ENCODE peak calls at places on chromosome 17, in nine cellular contexts. H is kidney epithelial cell, X is left ventricle myocardium inferior, B is ovary, A is fibroblast of lung, I is keratinocyte, M is adrenal gland, O is BJ, E is tibial artery. T is an unnamed sample. For H3K36me3, the result is how much of the 10 kb centered on the place peaks cover.

GRCh38 chr17:37732313-37732712 is 12.5 kb downstream of the HNF1B start:
- DNase-seq in H (no peak), X (no peak), B (no peak), A (no peak), I (no peak), M (no peak), O (no peak), E (no peak), T (no peak)

GRCh38 chr17:60169921-60170817 is 20.4 kb downstream of the CA4 start:
- DNase-seq in H (no peak), X (peak), B (no peak), A (peak), I (no peak), M (no peak), O (no peak), E (no peak), T (peak)

GRCh38 chr17:28406478-28406824 is 439 bp upstream of the SLC46A1 start:
- DNase-seq in H (no peak), X (no peak), B (no peak), A (no peak), I (no peak), M (peak), O (no peak), E (no peak), T (peak)

GRCh38 chr17:57438031-57438731 is 181.9 kb downstream of the MSI2 start:
- DNase-seq in H (no peak), X (no peak), B (no peak), A (no peak), I (no peak), M (no peak), O (no peak), E (no peak), T (no peak)

GRCh38 chr17:44795928-44796327 is 34.2 kb downstream of the GJC1 start:
- DNase-seq in H (no peak), X (no peak), B (no peak), A (no peak), I (no peak), M (no peak), O (no peak), E (no peak), T (no peak)

GRCh38 chr17:79529661-79530081 is 81.2 kb downstream of the RBFOX3 start:
- DNase-seq in H (no peak), X (no peak), B (no peak), A (no peak), I (no peak), M (no peak), O (no peak), E (no peak), T (no peak)

GRCh38 chr17:75596320-75597087 is 8.9 kb downstream of the MYO15B start:
- DNase-seq in H (no peak), X (no peak), B (no peak), A (no peak), I (no peak), M (no peak), O (no peak), E (peak), T (no peak)

GRCh38 chr17:27540300-27541105 is 84.3 kb downstream of the KSR1 start:
- DNase-seq in H (peak), X (peak), B (peak), A (peak), I (no peak), M (peak), O (peak), E (peak), T (peak)

GRCh38 chr17:16447676-16448075 is 32.3 kb downstream of the TRPV2 start:
- DNase-seq in H (no peak), X (no peak), B (no peak), A (no peak), I (no peak), M (no peak), O (no peak), E (no peak), T (no peak)

GRCh38 chr17:81097134-81097942 is 62.4 kb downstream of the BAIAP2 start:
- DNase-seq in H (no peak), X (peak), B (peak), A (peak), I (no peak), M (peak), O (peak), E (peak), T (peak)

GRCh38 chr17:73591278-73592078 is 52.8 kb downstream of the SDK2 start:
- DNase-seq in H (no peak), X (no peak), B (no peak), A (no peak), I (no peak), M (no peak), O (no peak), E (no peak), T (no peak)

GRCh38 chr17:30824002-30824355 is 513 bp downstream of the CRLF3 start:
- DNase-seq in H (no peak), X (no peak), B (peak), A (no peak), I (no peak), M (no peak), O (no peak), E (no peak), T (no peak)

GRCh38 chr17:2571523-2572303 is 21.7 kb upstream of the PAFAH1B1 start:
- DNase-seq in H (no peak), X (no peak), B (no peak), A (no peak), I (no peak), M (no peak), O (no peak), E (no peak), T (no peak)

GRCh38 chr17:47240806-47241205 is 12.8 kb upstream of the ITGB3 start:
- DNase-seq in H (no peak), X (no peak), B (no peak), A (no peak), I (no peak), M (no peak), O (no peak), E (no peak), T (no peak)

GRCh38 chr17:48100591-48101011 is 677 bp downstream of the CBX1 start:
- DNase-seq in H (no peak), X (peak), B (peak), A (peak), I (no peak), M (peak), O (no peak), E (peak), T (peak)

GRCh38 chr17:37088459-37088858 is 139.7 kb downstream of the AATF start:
- DNase-seq in H (no peak), X (no peak), B (no peak), A (no peak), I (no peak), M (no peak), O (no peak), E (no peak), T (peak)

GRCh38 chr17:62581769-62582168 is 45.7 kb upstream of the MRC2 start:
- DNase-seq in H (no peak), X (no peak), B (no peak), A (no peak), I (no peak), M (no peak), O (no peak), E (no peak), T (no peak)

GRCh38 chr17:10805911-10806310 is 2.0 kb upstream of the TMEM238L start:
- DNase-seq in H (no peak), X (no peak), B (no peak), A (no peak), I (no peak), M (no peak), O (no peak), E (no peak), T (no peak)

GRCh38 chr17:32483451-32484019 is 3.3 kb upstream of the CDK5R1 start:
- DNase-seq in H (no peak), X (peak), B (peak), A (peak), I (no peak), M (peak), O (no peak), E (peak), T (peak)

GRCh38 chr17:60300011-60300410 is 91.9 kb downstream of the USP32 start:
- DNase-seq in H (no peak), X (no peak), B (no peak), A (no peak), I (no peak), M (no peak), O (no peak), E (no peak), T (no peak)

GRCh38 chr17:82257473-82257872 is 16.0 kb downstream of the CSNK1D start:
- DNase-seq in H (no peak), X (no peak), B (peak), A (no peak), I (no peak), M (no peak), O (no peak), E (no peak), T (peak)

GRCh38 chr17:9994761-9995160 is 89.7 kb upstream of the RCVRN start:
- DNase-seq in H (no peak), X (no peak), B (no peak), A (no peak), I (no peak), M (no peak), O (no peak), E (peak), T (no peak)

GRCh38 chr17:59914274-59914854 is 21.4 kb downstream of the RPS6KB1 start:
- DNase-seq in H (no peak), X (no peak), B (no peak), A (peak), I (no peak), M (no peak), O (no peak), E (no peak), T (peak)

GRCh38 chr17:62791235-62792121 is 16.6 kb downstream of the MARCHF10 start:
- DNase-seq in H (no peak), X (no peak), B (no peak), A (peak), I (no peak), M (peak), O (peak), E (no peak), T (peak)

GRCh38 chr17:75552847-75553552 is 27.5 kb downstream of the LLGL2 start:
- DNase-seq in H (no peak), X (no peak), B (no peak), A (no peak), I (no peak), M (no peak), O (no peak), E (no peak), T (no peak)

GRCh38 chr17:37743875-37744632 is 805 bp downstream of the HNF1B start:
- DNase-seq in H (no peak), X (no peak), B (no peak), A (no peak), I (no peak), M (no peak), O (no peak), E (no peak), T (no peak)

GRCh38 chr17:43701318-43701743 is 39.6 kb upstream of the MEOX1 start:
- DNase-seq in H (peak), X (no peak), B (no peak), A (peak), I (no peak), M (no peak), O (no peak), E (no peak), T (no peak)

GRCh38 chr17:27479838-27480237 is 23.6 kb downstream of the KSR1 start:
- DNase-seq in H (no peak), X (no peak), B (no peak), A (no peak), I (no peak), M (no peak), O (no peak), E (no peak), T (no peak)

GRCh38 chr17:78781339-78782304 is at the start of gene CYTH1:
- DNase-seq in H (no peak), X (peak), B (no peak), A (no peak), I (no peak), M (no peak), O (no peak), E (peak), T (no peak)

GRCh38 chr17:70208825-70209555 is 39.7 kb downstream of the KCNJ2 start:
- DNase-seq in H (no peak), X (no peak), B (no peak), A (no peak), I (no peak), M (no peak), O (no peak), E (no peak), T (no peak)

GRCh38 chr17:2943971-2944370 is 119.4 kb downstream of the OR1D5 start:
- DNase-seq in H (no peak), X (no peak), B (no peak), A (no peak), I (no peak), M (no peak), O (no peak), E (no peak), T (no peak)

GRCh38 chr17:7213895-7214299 is 5.7 kb downstream of the DLG4 start:
- DNase-seq in H (no peak), X (peak), B (no peak), A (peak), I (no peak), M (peak), O (no peak), E (no peak), T (peak)
- TF ChIP-seq CTCF in H (peak), X (peak), B (no peak), A (peak), I (peak), M (peak), O (peak), E (no peak), T (peak)

DNA sequence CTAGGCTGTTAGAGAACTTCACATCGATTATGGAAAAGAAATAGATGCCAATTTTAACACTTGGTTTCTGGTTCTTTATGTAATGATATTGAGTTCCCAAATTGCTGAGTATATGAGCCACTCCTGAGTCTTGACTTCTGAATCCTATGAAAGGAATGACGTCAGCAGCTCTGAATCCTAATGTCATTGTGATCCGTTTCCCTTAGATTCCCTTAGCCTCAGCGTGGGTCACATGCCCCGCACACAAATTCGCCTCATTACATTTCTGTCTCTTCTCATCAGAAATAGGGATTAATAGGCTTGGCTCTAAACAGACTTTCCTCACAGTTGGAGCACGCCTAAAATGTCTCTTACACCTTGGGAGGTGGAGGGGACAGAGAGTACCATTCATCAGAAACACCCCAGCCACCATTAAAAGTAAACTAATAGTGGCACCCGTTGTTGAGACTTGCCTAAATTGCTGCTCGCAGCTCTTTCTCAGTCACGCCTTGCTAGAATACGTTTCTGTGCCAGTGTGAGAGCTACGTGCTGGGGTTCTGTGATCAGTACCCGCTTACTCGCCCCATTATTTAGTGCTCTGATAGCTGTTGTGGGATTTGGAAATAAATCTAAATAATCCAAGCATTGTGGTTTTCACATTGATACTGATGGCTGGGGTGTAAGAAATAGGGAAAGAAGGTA is 7.1 kb downstream of the MRM3 start:
- DNase-seq in H (no peak), X (no peak), B (no peak), A (no peak), I (peak), M (no peak), O (no peak), E (peak), T (peak)
- H3K36me3 ChIP-seq in H (under half), X (half or more), B (under half), A (under half), I (under half), M (under half), O (under half), E (under half), T (under half)

GRCh38 chr17:39737331-39737760 is 392 bp upstream of the GRB7 start:
- DNase-seq in H (no peak), X (no peak), B (no peak), A (no peak), I (no peak), M (no peak), O (no peak), E (no peak), T (no peak)

GRCh38 chr17:39739885-39740356 is 2.2 kb downstream of the GRB7 start:
- DNase-seq in H (no peak), X (no peak), B (no peak), A (no peak), I (no peak), M (no peak), O (no peak), E (no peak), T (peak)

GRCh38 chr17:39739020-39739884 is 1.5 kb downstream of the GRB7 start:
- DNase-seq in H (no peak), X (no peak), B (no peak), A (no peak), I (peak), M (no peak), O (no peak), E (no peak), T (peak)

GRCh38 chr17:39737761-39738567 is at the start of gene GRB7:
- DNase-seq in H (no peak), X (no peak), B (no peak), A (no peak), I (no peak), M (no peak), O (no peak), E (no peak), T (peak)

DNA sequence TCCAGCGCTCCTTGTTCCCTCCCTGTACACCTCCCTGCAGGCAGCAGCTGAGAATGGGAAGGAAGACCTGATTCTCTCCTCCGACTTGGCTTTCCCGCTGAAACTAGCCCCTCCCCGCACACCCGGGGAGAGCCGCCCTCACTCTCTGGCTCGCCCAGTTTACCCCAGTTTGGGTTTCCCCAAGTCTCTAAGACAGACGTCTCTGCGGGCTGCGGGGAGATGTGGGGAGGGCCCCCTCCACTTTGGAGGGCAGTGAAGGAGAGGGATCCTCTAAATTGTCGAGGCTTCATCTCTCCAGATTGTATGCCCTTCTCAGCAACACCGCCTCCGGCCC is 797 bp downstream of the GRB7 start:
- DNase-seq in H (no peak), X (no peak), B (no peak), A (no peak), I (no peak), M (no peak), O (no peak), E (no peak), T (peak)
- H3K4me3 ChIP-seq in H (peak), X (peak), B (peak), A (no peak), I (peak), M (no peak), O (no peak), E (peak), T (peak)

GRCh38 chr17:77527394-77527793 is 386.6 kb downstream of the SEC14L1 start:
- DNase-seq in H (no peak), X (no peak), B (no peak), A (no peak), I (no peak), M (no peak), O (no peak), E (peak), T (no peak)

GRCh38 chr17:77528516-77529327 is 388.0 kb downstream of the SEC14L1 start:
- DNase-seq in H (no peak), X (peak), B (no peak), A (no peak), I (no peak), M (no peak), O (no peak), E (peak), T (no peak)

GRCh38 chr17:77529328-77529650 is 388.5 kb downstream of the SEC14L1 start:
- DNase-seq in H (no peak), X (no peak), B (no peak), A (no peak), I (no peak), M (no peak), O (no peak), E (no peak), T (no peak)

GRCh38 chr17:77526728-77527355 is 386.1 kb downstream of the SEC14L1 start:
- DNase-seq in H (no peak), X (no peak), B (no peak), A (no peak), I (no peak), M (no peak), O (no peak), E (peak), T (no peak)

DNA sequence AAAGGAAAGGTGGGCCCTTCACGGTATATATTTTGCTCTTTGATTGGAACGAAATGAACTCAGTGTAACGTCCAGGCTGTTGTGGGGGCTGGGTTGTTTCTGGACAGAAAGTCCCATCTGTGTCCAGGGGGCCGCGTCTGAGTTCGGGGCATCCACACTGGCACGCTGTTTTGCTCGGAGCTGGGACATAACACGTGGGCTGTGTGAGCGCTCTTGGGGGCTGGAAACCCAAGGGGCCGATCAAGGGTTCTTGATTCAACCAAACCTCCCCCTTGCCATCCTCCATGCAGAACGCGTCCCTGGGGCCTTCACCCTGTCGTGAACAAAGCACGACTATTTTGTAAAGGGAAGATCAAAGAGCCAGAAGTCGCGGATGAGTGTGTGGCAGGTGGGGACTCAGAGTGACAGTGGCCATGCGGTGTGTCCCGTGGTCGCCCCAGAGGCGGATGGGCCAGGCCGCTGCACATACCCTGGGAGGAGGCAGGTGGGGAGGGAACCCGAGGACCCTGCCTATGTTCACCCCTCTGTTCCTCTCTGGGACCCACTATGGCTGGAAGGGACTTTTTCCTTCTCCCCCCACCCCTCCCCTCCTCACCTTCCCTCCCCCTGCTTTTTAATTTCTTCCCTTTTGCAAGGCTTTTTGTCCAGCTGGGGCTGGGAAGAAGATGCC is 387.2 kb downstream of the SEC14L1 start:
- DNase-seq in H (no peak), X (no peak), B (no peak), A (no peak), I (no peak), M (no peak), O (no peak), E (peak), T (no peak)
- TF ChIP-seq CTCF in H (no peak), X (no peak), B (no peak), A (no peak), I (no peak), M (no peak), O (no peak), E (no peak), T (no peak)

GRCh38 chr17:46031440-46031839 is 32.4 kb downstream of the STH start:
- DNase-seq in H (no peak), X (no peak), B (no peak), A (no peak), I (no peak), M (peak), O (no peak), E (no peak), T (no peak)

GRCh38 chr17:46029627-46030026 is 30.6 kb downstream of the STH start:
- DNase-seq in H (no peak), X (no peak), B (no peak), A (no peak), I (no peak), M (peak), O (no peak), E (no peak), T (no peak)

GRCh38 chr17:46028969-46029565 is 30.0 kb downstream of the STH start:
- DNase-seq in H (no peak), X (no peak), B (no peak), A (no peak), I (no peak), M (peak), O (no peak), E (no peak), T (no peak)

GRCh38 chr17:46031920-46032319 is 32.9 kb downstream of the STH start:
- DNase-seq in H (no peak), X (no peak), B (no peak), A (no peak), I (no peak), M (peak), O (no peak), E (no peak), T (no peak)

GRCh38 chr17:46030752-46031151 is 31.7 kb downstream of the STH start:
- DNase-seq in H (no peak), X (no peak), B (no peak), A (no peak), I (no peak), M (peak), O (no peak), E (no peak), T (no peak)
- H3K36me3 ChIP-seq in H (under half), X (half or more), B (under half), A (under half), I (under half), M (under half), O (under half), E (half or more), T (under half)

T was measured in bronchial epithelial cell.